ENCODE peak calls at places on chromosomes 12 and 14, in five cellular contexts. One of them, this sample, is unnamed.

GRCh38 chr12:7289743-7290142 is 14.1 kb upstream of the ACSM4 start:
- DNase-seq in fibroblast of lung: no peak
- DNase-seq in HFFc6: no peak
- DNase-seq in cardiac fibroblast: peak
- DNase-seq in AG04450: no peak
- DNase-seq in this sample: no peak

GRCh38 chr12:68334136-68334535 is 2.0 kb upstream of the MDM1 start:
- DNase-seq in HFFc6: no peak
- DNase-seq in AG04450: no peak
- DNase-seq in cardiac fibroblast: no peak
- DNase-seq in fibroblast of lung: no peak
- DNase-seq in this sample: no peak

GRCh38 chr12:121837680-121838079 is 21.0 kb downstream of the HPD start:
- DNase-seq in cardiac fibroblast: no peak
- DNase-seq in AG04450: no peak
- DNase-seq in fibroblast of lung: no peak
- DNase-seq in HFFc6: no peak
- DNase-seq in this sample: no peak

GRCh38 chr14:56196274-56196673 is 78.1 kb downstream of the PELI2 start:
- DNase-seq in HFFc6: no peak
- DNase-seq in cardiac fibroblast: peak
- DNase-seq in fibroblast of lung: peak
- DNase-seq in AG04450: peak
- DNase-seq in this sample: no peak

GRCh38 chr14:105582639-105583038 is 56.3 kb downstream of the TMEM121 start:
- DNase-seq in fibroblast of lung: no peak
- DNase-seq in AG04450: no peak
- DNase-seq in HFFc6: no peak
- DNase-seq in cardiac fibroblast: no peak
- DNase-seq in this sample: no peak

GRCh38 chr12:68175566-68176033 is 16.1 kb upstream of the IFNG start:
- DNase-seq in cardiac fibroblast: no peak
- DNase-seq in HFFc6: no peak
- DNase-seq in fibroblast of lung: no peak
- DNase-seq in AG04450: no peak
- DNase-seq in this sample: no peak

GRCh38 chr12:111122458-111122878 is 202.1 kb upstream of the MYL2 start:
- DNase-seq in AG04450: no peak
- DNase-seq in HFFc6: no peak
- DNase-seq in cardiac fibroblast: no peak
- DNase-seq in fibroblast of lung: no peak
- DNase-seq in this sample: no peak

GRCh38 chr14:88032373-88032772 is 27.4 kb downstream of the GPR65 start:
- DNase-seq in cardiac fibroblast: no peak
- DNase-seq in fibroblast of lung: no peak
- DNase-seq in HFFc6: no peak
- DNase-seq in AG04450: no peak
- DNase-seq in this sample: no peak

GRCh38 chr12:46459881-46460545 is 87.4 kb upstream of the SLC38A2 start:
- DNase-seq in cardiac fibroblast: no peak
- DNase-seq in fibroblast of lung: no peak
- DNase-seq in HFFc6: no peak
- DNase-seq in AG04450: no peak
- DNase-seq in this sample: no peak

GRCh38 chr14:22882529-22883190 is 362 bp upstream of the REM2 start:
- DNase-seq in HFFc6: peak
- DNase-seq in AG04450: no peak
- DNase-seq in cardiac fibroblast: peak
- DNase-seq in fibroblast of lung: peak
- DNase-seq in this sample: no peak

GRCh38 chr12:24198936-24199644 is 249.6 kb upstream of the SOX5 start:
- DNase-seq in AG04450: no peak
- DNase-seq in HFFc6: no peak
- DNase-seq in fibroblast of lung: peak
- DNase-seq in cardiac fibroblast: no peak
- DNase-seq in this sample: no peak

GRCh38 chr12:29066061-29066588 is 83.0 kb upstream of the FAR2 start:
- DNase-seq in cardiac fibroblast: peak
- DNase-seq in AG04450: no peak
- DNase-seq in HFFc6: no peak
- DNase-seq in fibroblast of lung: peak
- DNase-seq in this sample: peak

GRCh38 chr12:94033767-94034166 is 114.6 kb upstream of the PLXNC1 start:
- DNase-seq in HFFc6: no peak
- DNase-seq in fibroblast of lung: no peak
- DNase-seq in AG04450: no peak
- DNase-seq in cardiac fibroblast: no peak
- DNase-seq in this sample: no peak

GRCh38 chr12:17918013-17918412 is 172.0 kb downstream of the RERGL start:
- DNase-seq in fibroblast of lung: no peak
- DNase-seq in AG04450: no peak
- DNase-seq in cardiac fibroblast: peak
- DNase-seq in HFFc6: no peak
- DNase-seq in this sample: no peak

GRCh38 chr12:53065975-53066593 is 13.1 kb downstream of the SPRYD3 start:
- DNase-seq in AG04450: no peak
- DNase-seq in fibroblast of lung: peak
- DNase-seq in HFFc6: peak
- DNase-seq in cardiac fibroblast: peak
- DNase-seq in this sample: no peak

GRCh38 chr14:106210650-106211049 is 684.3 kb downstream of the TMEM121 start:
- DNase-seq in fibroblast of lung: no peak
- DNase-seq in AG04450: no peak
- DNase-seq in HFFc6: no peak
- DNase-seq in cardiac fibroblast: no peak
- DNase-seq in this sample: no peak

GRCh38 chr12:53230971-53231858 is 794 bp downstream of the RARG start:
- DNase-seq in AG04450: no peak
- DNase-seq in cardiac fibroblast: no peak
- DNase-seq in fibroblast of lung: no peak
- DNase-seq in HFFc6: no peak
- DNase-seq in this sample: no peak

GRCh38 chr12:57085999-57086950 is 2.6 kb upstream of the NAB2 start:
- DNase-seq in AG04450: no peak
- DNase-seq in HFFc6: peak
- DNase-seq in fibroblast of lung: peak
- DNase-seq in cardiac fibroblast: peak
- DNase-seq in this sample: peak

GRCh38 chr12:113815031-113815430 is 151.1 kb downstream of the RBM19 start:
- DNase-seq in fibroblast of lung: no peak
- DNase-seq in cardiac fibroblast: no peak
- DNase-seq in AG04450: no peak
- DNase-seq in HFFc6: no peak
- DNase-seq in this sample: no peak

GRCh38 chr12:113818278-113818677 is 147.8 kb downstream of the RBM19 start:
- DNase-seq in HFFc6: no peak
- DNase-seq in fibroblast of lung: no peak
- DNase-seq in cardiac fibroblast: no peak
- DNase-seq in AG04450: no peak
- DNase-seq in this sample: no peak

GRCh38 chr12:113808095-113808951 is 157.8 kb downstream of the RBM19 start:
- DNase-seq in fibroblast of lung: no peak
- DNase-seq in AG04450: no peak
- DNase-seq in HFFc6: no peak
- DNase-seq in cardiac fibroblast: no peak
- DNase-seq in this sample: no peak

GRCh38 chr12:113812431-113813228 is 153.5 kb downstream of the RBM19 start:
- DNase-seq in AG04450: no peak
- DNase-seq in cardiac fibroblast: no peak
- DNase-seq in fibroblast of lung: no peak
- DNase-seq in HFFc6: no peak
- DNase-seq in this sample: no peak

DNA sequence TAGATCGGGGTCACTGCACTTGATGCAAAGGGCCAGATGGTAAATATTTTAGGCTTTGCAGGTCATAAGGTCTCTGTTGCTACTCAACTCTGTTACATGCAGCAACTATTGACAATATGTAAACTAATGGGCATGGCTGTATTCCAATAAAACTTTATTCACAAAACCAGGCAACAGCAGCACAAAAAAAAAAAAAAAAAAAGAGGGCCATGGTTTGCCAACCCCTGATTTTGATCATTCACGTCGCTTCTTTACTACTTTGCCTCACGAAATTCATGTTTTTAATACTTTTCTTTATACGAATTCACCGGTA is 152.9 kb downstream of the RBM19 start:
- DNase-seq in cardiac fibroblast: no peak
- DNase-seq in AG04450: no peak
- DNase-seq in fibroblast of lung: no peak
- DNase-seq in HFFc6: no peak
- DNase-seq in this sample: no peak
- TF ChIP-seq CTCF in cardiac fibroblast: no peak
- TF ChIP-seq CTCF in AG04450: no peak
- TF ChIP-seq CTCF in fibroblast of lung: no peak
- TF ChIP-seq CTCF in HFFc6: no peak
- TF ChIP-seq CTCF in this sample: no peak

GRCh38 chr12:72144553-72144952 is 127.6 kb upstream of the TRHDE start:
- DNase-seq in cardiac fibroblast: no peak
- DNase-seq in fibroblast of lung: no peak
- DNase-seq in HFFc6: no peak
- DNase-seq in AG04450: no peak
- DNase-seq in this sample: no peak

GRCh38 chr12:72139411-72139810 is 132.8 kb upstream of the TRHDE start:
- DNase-seq in HFFc6: no peak
- DNase-seq in fibroblast of lung: no peak
- DNase-seq in cardiac fibroblast: no peak
- DNase-seq in AG04450: no peak
- DNase-seq in this sample: no peak

GRCh38 chr12:72146495-72146894 is 125.7 kb upstream of the TRHDE start:
- DNase-seq in fibroblast of lung: no peak
- DNase-seq in HFFc6: no peak
- DNase-seq in AG04450: no peak
- DNase-seq in cardiac fibroblast: no peak
- DNase-seq in this sample: no peak

GRCh38 chr12:72136792-72137191 is 135.4 kb upstream of the TRHDE start:
- DNase-seq in AG04450: no peak
- DNase-seq in HFFc6: no peak
- DNase-seq in cardiac fibroblast: no peak
- DNase-seq in fibroblast of lung: no peak
- DNase-seq in this sample: no peak

DNA sequence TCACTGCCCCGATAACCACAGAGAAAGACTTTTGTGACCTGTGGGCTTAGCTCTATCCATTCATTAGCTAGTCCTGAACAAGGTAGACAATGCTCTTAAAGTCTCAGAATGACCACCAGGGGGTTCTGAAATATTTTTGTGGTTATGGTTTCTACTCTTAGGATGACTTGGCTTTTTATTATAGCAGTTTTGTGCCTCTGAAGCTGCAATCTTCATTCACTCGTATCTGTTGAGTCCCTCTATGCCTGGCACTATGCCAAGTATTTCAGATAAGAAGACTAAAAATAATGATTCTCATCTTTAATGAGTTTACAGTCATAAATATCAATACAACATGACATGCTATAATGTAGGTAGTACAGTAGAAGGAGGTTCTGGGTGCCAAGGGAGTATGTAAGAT is 130.8 kb upstream of the TRHDE start:
- DNase-seq in HFFc6: peak
- DNase-seq in cardiac fibroblast: peak
- DNase-seq in fibroblast of lung: peak
- DNase-seq in AG04450: no peak
- DNase-seq in this sample: peak
- TF ChIP-seq CTCF in HFFc6: peak
- TF ChIP-seq CTCF in cardiac fibroblast: no peak
- TF ChIP-seq CTCF in fibroblast of lung: no peak
- TF ChIP-seq CTCF in AG04450: peak
- TF ChIP-seq CTCF in this sample: peak

GRCh38 chr12:85424581-85425348 is 144.7 kb downstream of the ALX1 start:
- DNase-seq in AG04450: no peak
- DNase-seq in fibroblast of lung: peak
- DNase-seq in HFFc6: no peak
- DNase-seq in cardiac fibroblast: peak
- DNase-seq in this sample: no peak
- TF ChIP-seq CTCF in AG04450: peak
- TF ChIP-seq CTCF in fibroblast of lung: peak
- TF ChIP-seq CTCF in HFFc6: peak
- TF ChIP-seq CTCF in cardiac fibroblast: peak
- TF ChIP-seq CTCF in this sample: peak

GRCh38 chr14:49860988-49861387 is 8.4 kb upstream of the NEMF start:
- DNase-seq in fibroblast of lung: no peak
- DNase-seq in HFFc6: no peak
- DNase-seq in cardiac fibroblast: no peak
- DNase-seq in AG04450: no peak
- DNase-seq in this sample: no peak

GRCh38 chr14:49857427-49858003 is 4.9 kb upstream of the NEMF start:
- DNase-seq in AG04450: no peak
- DNase-seq in cardiac fibroblast: no peak
- DNase-seq in fibroblast of lung: peak
- DNase-seq in HFFc6: peak
- DNase-seq in this sample: no peak

GRCh38 chr14:49861581-49861922 is 9.0 kb upstream of the NEMF start:
- DNase-seq in fibroblast of lung: peak
- DNase-seq in HFFc6: peak
- DNase-seq in cardiac fibroblast: peak
- DNase-seq in AG04450: peak
- DNase-seq in this sample: peak

GRCh38 chr14:49861923-49862673 is 9.5 kb upstream of the NEMF start:
- DNase-seq in AG04450: peak
- DNase-seq in fibroblast of lung: peak
- DNase-seq in HFFc6: peak
- DNase-seq in cardiac fibroblast: peak
- DNase-seq in this sample: peak

DNA sequence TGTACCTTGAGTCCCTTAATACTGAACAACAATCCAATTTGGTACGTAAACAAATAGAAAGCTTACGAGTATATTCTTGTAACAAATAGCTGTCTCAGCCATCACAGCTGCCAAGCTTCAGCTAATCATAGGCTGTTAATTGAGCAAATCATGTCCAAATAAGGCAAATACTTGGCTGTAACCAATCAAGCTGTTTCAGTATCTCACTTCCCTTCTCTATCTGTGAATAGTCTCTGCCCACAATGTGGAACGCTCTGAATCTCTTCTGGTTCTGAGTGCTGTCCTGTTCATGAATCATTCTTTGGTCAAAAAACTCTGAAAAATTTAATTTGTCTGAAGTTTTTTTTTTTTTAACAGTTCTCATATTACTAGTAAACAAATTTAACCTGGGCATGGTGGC is 5.8 kb upstream of the NEMF start:
- DNase-seq in AG04450: no peak
- DNase-seq in fibroblast of lung: no peak
- DNase-seq in HFFc6: no peak
- DNase-seq in cardiac fibroblast: no peak
- DNase-seq in this sample: no peak
- TF ChIP-seq CTCF in AG04450: no peak
- TF ChIP-seq CTCF in fibroblast of lung: no peak
- TF ChIP-seq CTCF in HFFc6: no peak
- TF ChIP-seq CTCF in cardiac fibroblast: no peak
- TF ChIP-seq CTCF in this sample: no peak

This sample was measured in HFF-Myc.